ENCODE peak calls at places on chromosome 16, in four cellular contexts. R is GM12878, P is GM12891, U is K562. Y is an unnamed sample.

GRCh38 chr16:69839798-69840409 is 77.8 kb downstream of the WWP2 start:
- DNase-seq in U (no peak), R (no peak), P (no peak), Y (no peak)

GRCh38 chr16:63850979-63851378 is 1270.9 kb downstream of the CDH11 start:
- DNase-seq in R (no peak), P (no peak), U (no peak), Y (no peak)

GRCh38 chr16:17556276-17557052 is 85.7 kb upstream of the XYLT1 start:
- DNase-seq in R (no peak), U (peak), P (no peak), Y (no peak)

GRCh38 chr16:67736858-67737257 is 17.7 kb upstream of the GFOD2 start:
- DNase-seq in P (no peak), R (no peak), U (no peak), Y (no peak)

GRCh38 chr16:79286646-79287423 is 313.7 kb downstream of the MAF start:
- DNase-seq in R (peak), P (peak), U (no peak), Y (no peak)

GRCh38 chr16:68013440-68013839 is 2.3 kb downstream of the DPEP2NB start:
- DNase-seq in P (no peak), U (no peak), R (no peak), Y (no peak)

GRCh38 chr16:56814537-56815432 is 50.2 kb upstream of the SLC12A3 start:
- DNase-seq in U (no peak), R (no peak), P (no peak), Y (no peak)

GRCh38 chr16:12290165-12290564 is 313.6 kb downstream of the SNX29 start:
- DNase-seq in U (no peak), R (no peak), P (no peak), Y (no peak)

GRCh38 chr16:86910821-86911220 is 332.5 kb downstream of the FOXL1 start:
- DNase-seq in U (no peak), R (no peak), P (no peak), Y (no peak)

GRCh38 chr16:73285336-73285735 is 237.4 kb upstream of the ZFHX3 start:
- DNase-seq in R (no peak), P (no peak), U (no peak), Y (no peak)

GRCh38 chr16:10501016-10501607 is 79.3 kb downstream of the EMP2 start:
- DNase-seq in U (peak), R (no peak), P (no peak), Y (no peak)

GRCh38 chr16:31202402-31203385 is at the start of gene PYCARD:
- DNase-seq in R (no peak), U (peak), P (no peak), Y (no peak)

GRCh38 chr16:30395992-30396560 is 856 bp downstream of the ZNF48 start:
- DNase-seq in U (peak), R (no peak), P (no peak), Y (no peak)

GRCh38 chr16:13098536-13098935 is 197.1 kb downstream of the SHISA9 start:
- DNase-seq in P (no peak), U (no peak), R (no peak), Y (no peak)

GRCh38 chr16:89017956-89018604 is 41.1 kb upstream of the CBFA2T3 start:
- DNase-seq in P (no peak), U (no peak), R (no peak), Y (no peak)

GRCh38 chr16:57341441-57342303 is 16.9 kb upstream of the CCL22 start:
- DNase-seq in P (no peak), R (no peak), U (no peak), Y (no peak)

GRCh38 chr16:55116165-55116894 is 185.7 kb downstream of the IRX5 start:
- DNase-seq in U (no peak), R (no peak), P (no peak), Y (no peak)

GRCh38 chr16:20734782-20735181 is 6.8 kb downstream of the THUMPD1 start:
- DNase-seq in U (no peak), R (no peak), P (no peak), Y (no peak)

DNA sequence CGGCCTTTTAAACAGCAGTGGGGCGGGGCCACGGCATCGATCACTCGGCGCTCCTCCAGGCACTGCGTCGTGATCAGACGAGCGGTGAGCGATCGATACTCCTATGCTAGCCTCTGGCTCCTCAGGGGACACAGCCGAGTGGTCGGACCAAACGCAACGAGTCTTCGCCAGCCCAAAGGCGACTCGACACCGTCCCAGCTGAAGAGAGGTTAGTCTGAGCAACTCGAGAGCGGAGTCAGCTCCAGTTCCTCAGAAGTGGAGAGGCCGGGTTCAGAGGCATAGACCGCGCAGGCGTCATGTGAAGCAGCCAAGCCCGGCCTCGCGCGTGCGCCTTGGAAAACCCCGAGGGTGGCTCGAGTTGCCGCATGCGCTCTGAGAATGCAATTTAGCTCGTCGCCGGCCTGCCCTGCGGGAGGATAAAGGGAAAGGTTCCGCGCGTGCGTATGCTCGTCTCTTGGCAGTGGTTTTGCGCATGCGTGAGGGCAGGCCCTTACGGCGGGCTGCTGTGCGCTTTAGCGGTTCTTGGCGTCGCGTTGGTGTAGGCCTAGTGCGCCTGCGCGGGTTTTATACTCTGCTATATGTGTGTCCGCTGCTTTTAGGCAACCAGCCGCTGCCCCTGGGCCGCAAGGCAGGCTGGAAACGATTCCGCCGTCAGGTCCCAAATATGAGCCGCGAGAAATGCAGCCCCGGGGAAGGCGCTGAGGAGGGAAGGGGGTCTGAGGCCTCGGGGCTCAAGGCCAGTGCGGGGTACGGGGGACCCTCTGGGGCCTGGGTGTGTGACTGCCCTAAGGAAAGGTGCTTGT is at the start of gene KDM8:
- DNase-seq in U (peak), R (peak), P (peak), Y (peak)
- TF ChIP-seq POLR2A in U (peak), R (peak), P (peak), Y (peak)

GRCh38 chr16:9364721-9365693 is 273.6 kb downstream of the HAPSTR1 start:
- DNase-seq in U (no peak), R (no peak), P (no peak), Y (no peak)
- TF ChIP-seq TAF1 in U (no peak), R (no peak), P (no peak), Y (no peak)

GRCh38 chr16:58515125-58515870 is at the start of gene SETD6:
- DNase-seq in R (no peak), P (peak), U (peak), Y (peak)
- TF ChIP-seq POLR2AphosphoS5 in R (peak), P (no peak), U (peak), Y (peak)

GRCh38 chr16:23712976-23713375 is at the start of gene ERN2:
- DNase-seq in R (no peak), U (no peak), P (no peak), Y (no peak)
- TF ChIP-seq POLR2A in R (no peak), U (no peak), P (no peak), Y (no peak)

GRCh38 chr16:85400305-85401205 is 212.6 kb upstream of the GSE1 start:
- DNase-seq in U (no peak), P (no peak), R (no peak), Y (no peak)

GRCh38 chr16:85399583-85400284 is 213.4 kb upstream of the GSE1 start:
- DNase-seq in R (no peak), U (no peak), P (no peak), Y (no peak)

GRCh38 chr16:85396879-85397871 is 215.9 kb upstream of the GSE1 start:
- DNase-seq in U (peak), R (no peak), P (peak), Y (peak)

GRCh38 chr16:85398050-85398451 is 215.1 kb upstream of the GSE1 start:
- DNase-seq in R (no peak), U (no peak), P (no peak), Y (no peak)

GRCh38 chr16:85398688-85399582 is 214.2 kb upstream of the GSE1 start:
- DNase-seq in R (no peak), U (no peak), P (no peak), Y (no peak)
- TF ChIP-seq TAF1 in R (no peak), U (no peak), P (no peak), Y (no peak)

GRCh38 chr16:3066440-3066748 is 954 bp downstream of the IL32 start:
- DNase-seq in R (no peak), P (no peak), U (no peak), Y (no peak)

GRCh38 chr16:3063617-3064389 is 1.6 kb upstream of the IL32 start:
- DNase-seq in P (no peak), R (no peak), U (no peak), Y (no peak)

GRCh38 chr16:3065742-3066439 is 451 bp downstream of the IL32 start:
- DNase-seq in R (no peak), P (no peak), U (no peak), Y (no peak)

GRCh38 chr16:3062553-3062952 is 2.9 kb upstream of the IL32 start:
- DNase-seq in U (no peak), P (no peak), R (no peak), Y (no peak)

DNA sequence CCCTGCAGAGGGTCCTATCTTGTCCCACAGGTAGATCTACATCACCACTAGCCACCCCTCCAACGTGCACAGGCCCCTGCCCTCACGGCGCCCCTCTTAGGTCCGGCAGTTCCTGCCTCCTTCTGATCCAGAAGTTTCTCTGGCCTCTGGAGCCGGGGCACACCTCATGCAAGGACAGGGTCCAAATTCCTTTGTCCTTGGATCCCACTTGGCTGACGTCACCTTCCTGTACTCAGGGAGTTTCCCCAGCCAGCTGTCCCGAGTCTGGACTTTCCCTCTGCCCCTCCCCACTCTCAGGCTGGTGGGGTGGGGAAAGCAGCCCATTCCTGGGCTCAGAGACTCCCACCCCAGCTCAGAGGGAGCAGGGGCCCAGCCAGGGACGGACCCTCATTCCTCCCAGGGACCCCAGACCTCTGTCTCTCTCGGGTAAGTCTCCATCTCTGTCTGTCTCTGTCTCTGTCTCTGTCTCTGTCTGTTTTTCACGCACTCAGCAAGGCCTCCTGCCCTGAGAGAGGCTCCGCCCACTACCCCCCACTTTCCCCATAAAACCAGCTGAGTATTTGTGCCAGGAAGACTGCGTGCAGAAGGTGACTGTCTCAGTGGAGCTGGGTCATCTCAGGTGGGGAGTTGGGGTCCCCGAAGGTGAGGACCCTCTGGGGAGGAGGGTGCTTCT is at the start of gene IL32:
- DNase-seq in U (no peak), P (no peak), R (no peak), Y (no peak)
- TF ChIP-seq POLR2AphosphoS5 in U (no peak), P (peak), R (peak), Y (no peak)

GRCh38 chr16:85612801-85613608 is at the start of gene GSE1:
- DNase-seq in U (peak), R (peak), P (peak), Y (peak)

GRCh38 chr16:85610446-85611204 is 2.5 kb upstream of the GSE1 start:
- DNase-seq in P (peak), U (peak), R (no peak), Y (peak)

GRCh38 chr16:85612191-85612800 is 826 bp upstream of the GSE1 start:
- DNase-seq in P (no peak), R (no peak), U (peak), Y (no peak)

GRCh38 chr16:85611205-85611454 is 2.0 kb upstream of the GSE1 start:
- DNase-seq in U (peak), R (no peak), P (no peak), Y (no peak)

GRCh38 chr16:85611455-85612190 is 1.5 kb upstream of the GSE1 start:
- DNase-seq in P (no peak), R (no peak), U (peak), Y (no peak)
- TF ChIP-seq POLR2A in P (no peak), R (peak), U (peak), Y (no peak)

DNA sequence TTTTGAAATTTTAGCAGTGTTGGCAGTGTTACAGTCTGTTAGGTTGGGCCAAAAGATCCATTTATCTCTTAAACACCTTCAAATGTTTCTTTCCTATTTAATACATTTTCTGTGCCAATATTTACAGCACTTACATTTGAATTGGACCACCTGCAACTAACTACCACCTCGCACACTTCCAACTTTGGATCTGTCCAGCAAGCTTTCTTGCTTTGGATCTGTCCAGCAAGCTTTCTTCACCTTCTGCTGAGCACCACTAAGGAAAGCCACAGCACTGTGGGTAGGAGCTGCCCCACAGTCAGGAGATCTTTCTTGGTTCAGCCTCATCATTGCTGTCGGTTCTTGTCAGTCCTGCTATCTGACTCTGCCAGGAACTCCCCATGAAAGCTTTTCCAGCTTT is 129.3 kb downstream of the PHKB start:
- DNase-seq in U (no peak), R (no peak), P (no peak), Y (no peak)
- TF ChIP-seq TAF1 in U (no peak), R (no peak), P (no peak), Y (no peak)

GRCh38 chr16:81264386-81264785 is 25.9 kb downstream of the BCO1 start:
- DNase-seq in U (no peak), R (no peak), P (no peak), Y (no peak)

GRCh38 chr16:81265052-81265451 is 26.6 kb downstream of the BCO1 start:
- DNase-seq in U (no peak), P (no peak), R (no peak), Y (no peak)

GRCh38 chr16:81263470-81264200 is 25.1 kb downstream of the BCO1 start:
- DNase-seq in P (no peak), U (no peak), R (no peak), Y (no peak)

GRCh38 chr16:81266680-81267095 is 28.2 kb downstream of the BCO1 start:
- DNase-seq in R (no peak), U (no peak), P (no peak), Y (no peak)

DNA sequence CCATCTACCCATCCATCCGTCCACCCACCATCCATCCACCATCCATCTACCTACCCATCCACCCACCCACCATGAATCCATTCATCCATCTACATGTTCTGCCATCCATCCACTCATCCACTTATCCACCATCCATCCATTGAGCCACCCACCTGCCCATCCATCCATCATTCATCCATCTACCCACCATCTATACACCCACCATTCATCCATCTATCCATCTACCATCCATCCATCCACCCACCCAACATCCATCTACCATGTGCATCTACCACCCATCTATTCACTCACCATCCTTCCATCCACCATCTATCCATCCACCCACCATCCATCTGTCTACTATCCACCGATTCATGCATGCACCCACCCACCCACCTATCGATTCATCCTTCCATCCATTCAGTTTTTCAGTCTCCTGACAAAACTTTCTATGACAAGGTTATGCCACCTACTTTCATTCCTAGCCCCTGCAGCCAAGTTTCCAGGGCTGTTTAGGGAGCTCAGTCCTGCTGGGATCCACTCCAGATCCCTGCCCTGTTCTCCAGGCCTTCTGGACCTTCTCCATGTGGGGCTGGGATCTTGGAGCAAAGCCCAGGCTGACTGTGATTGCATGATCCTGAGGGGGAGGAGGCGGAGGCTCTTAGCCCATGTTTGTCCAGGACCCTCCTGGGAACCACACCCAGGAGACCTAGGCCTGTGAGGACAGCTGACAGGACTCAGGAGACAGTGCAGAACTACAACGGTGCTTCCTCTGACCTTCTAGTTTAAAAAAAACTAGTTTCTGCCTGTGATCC is 27.4 kb downstream of the BCO1 start:
- DNase-seq in P (no peak), U (no peak), R (no peak), Y (no peak)
- TF ChIP-seq POLR2AphosphoS5 in P (no peak), U (no peak), R (no peak), Y (no peak)

Y was measured in GM12892.